ENCODE peak calls at places on chromosomes 12 and 14, in ten cellular contexts. W is adrenal gland; M is frontal cortex; X is central memory CD4-positive, alpha-beta T cell; U is K562; T is mucosa of gallbladder; D is GM13977; Y is T-helper 9 cell; O is GM03348; Z is anterior cingulate cortex. C is an unnamed sample.

GRCh38 chr12:109885616-109886015 is 5.3 kb upstream of the GLTP start:
- DNase-seq in O (no peak), T (no peak), M (no peak), D (no peak), X (no peak), U (no peak), W (no peak), Y (no peak), Z (no peak), C (no peak)

GRCh38 chr12:89663577-89664357 is 44.9 kb downstream of the ATP2B1 start:
- DNase-seq in M (no peak), X (no peak), W (no peak), T (no peak), Y (no peak), Z (no peak), D (peak; percentile 23), O (peak; percentile 36), U (peak; percentile 40), C (no peak)

GRCh38 chr14:26200675-26201074 is 397.2 kb downstream of the NOVA1 start:
- DNase-seq in U (no peak), M (no peak), D (no peak), T (no peak), Z (no peak), O (peak; percentile 8), W (no peak), X (no peak), Y (no peak), C (no peak)

GRCh38 chr14:82422186-82422585 is 888.5 kb upstream of the SEL1L start:
- DNase-seq in M (no peak), T (no peak), D (no peak), Y (no peak), Z (no peak), X (no peak), W (no peak), U (no peak), O (no peak), C (no peak)

GRCh38 chr12:97396989-97397388 is 65.6 kb upstream of the RMST start:
- DNase-seq in Z (no peak), M (no peak), D (no peak), X (no peak), U (no peak), W (no peak), O (no peak), T (no peak), Y (no peak), C (no peak)

GRCh38 chr14:21024668-21025373 is at the start of gene NDRG2:
- DNase-seq in Z (peak; percentile 76), U (peak; percentile 92), O (peak; percentile 62), X (peak; percentile 68), T (peak; percentile 79), D (peak; percentile 83), M (peak; percentile 79), W (peak; percentile 88), Y (peak; percentile 80), C (peak; percentile 81)

GRCh38 chr12:105403095-105403494 is 72.6 kb downstream of the C12orf75 start:
- DNase-seq in M (no peak), T (no peak), W (no peak), O (no peak), D (no peak), Y (no peak), Z (no peak), U (no peak), X (no peak), C (no peak)

GRCh38 chr14:95024380-95024779 is 132.9 kb downstream of the DICER1 start:
- DNase-seq in O (no peak), T (no peak), Z (no peak), U (no peak), Y (no peak), M (no peak), X (no peak), W (no peak), D (no peak), C (no peak)

GRCh38 chr12:111367661-111368221 is 1.2 kb downstream of the PHETA1 start:
- DNase-seq in T (peak; percentile 77), U (no peak), Y (no peak), X (no peak), M (no peak), O (no peak), W (no peak), Z (no peak), D (no peak), C (peak; percentile 85)

GRCh38 chr14:104135121-104135903 is 3.1 kb upstream of the KIF26A start:
- DNase-seq in W (peak; percentile 23), O (no peak), Y (no peak), T (no peak), Z (no peak), U (no peak), X (no peak), D (no peak), M (no peak), C (peak; percentile 93)

GRCh38 chr12:50283924-50284236 is 560 bp upstream of the LIMA1 start:
- DNase-seq in O (peak; percentile 43), D (no peak), T (no peak), M (no peak), Z (no peak), X (no peak), U (no peak), Y (no peak), W (peak; percentile 34), C (peak; percentile 29)

GRCh38 chr12:63150255-63151060 is 543 bp downstream of the AVPR1A start:
- DNase-seq in D (no peak), U (no peak), T (no peak), X (no peak), O (peak; percentile 9), W (peak; percentile 47), Z (no peak), Y (no peak), M (peak; percentile 6), C (peak; percentile 59)

GRCh38 chr12:52514471-52515318 is 5.5 kb downstream of the KRT5 start:
- DNase-seq in Y (no peak), O (no peak), W (no peak), U (no peak), X (no peak), M (no peak), Z (no peak), T (peak; percentile 4), D (no peak), C (no peak)

GRCh38 chr14:64880382-64881121 is 845 bp upstream of the SPTB start:
- DNase-seq in Z (peak; percentile 48), W (peak; percentile 40), M (peak; percentile 62), U (peak; percentile 71), O (peak; percentile 42), Y (peak; percentile 46), D (peak; percentile 81), X (peak; percentile 39), T (peak; percentile 26), C (peak; percentile 82)

GRCh38 chr12:124481257-124481750 is 86.1 kb downstream of the NCOR2 start:
- DNase-seq in T (no peak), W (no peak), M (no peak), D (no peak), Z (no peak), X (no peak), O (no peak), U (no peak), Y (no peak), C (no peak)

GRCh38 chr12:109804820-109805761 is 28.1 kb downstream of the TRPV4 start:
- DNase-seq in M (peak; percentile 82), Z (peak; percentile 20), D (peak; percentile 85), W (peak; percentile 65), U (peak; percentile 90), X (peak; percentile 56), O (peak; percentile 92), T (peak; percentile 58), Y (peak; percentile 64), C (peak; percentile 91)

GRCh38 chr14:50335989-50336391 is 23.9 kb downstream of the DMAC2L start:
- DNase-seq in Y (no peak), O (peak; percentile 32), W (no peak), Z (peak; percentile 51), X (no peak), D (peak; percentile 28), U (no peak), M (peak; percentile 42), T (no peak), C (no peak)

GRCh38 chr12:388547-389137 is 478 bp downstream of the KDM5A start:
- DNase-seq in D (peak; percentile 58), Z (no peak), O (peak; percentile 8), U (peak; percentile 45), X (peak; percentile 59), T (peak; percentile 18), W (peak; percentile 41), M (peak; percentile 16), Y (peak; percentile 40), C (peak; percentile 62)

GRCh38 chr14:31207746-31208545 is at the start of gene HECTD1:
- DNase-seq in D (peak; percentile 96), O (peak; percentile 97), T (peak; percentile 87), W (peak; percentile 94), Y (peak; percentile 78), M (peak; percentile 90), X (peak; percentile 95), U (peak; percentile 86), Z (peak; percentile 88), C (peak; percentile 99)

GRCh38 chr14:24040692-24041091 is 11.1 kb upstream of the CARMIL3 start:
- DNase-seq in Y (no peak), M (no peak), W (no peak), T (no peak), U (no peak), Z (no peak), O (no peak), D (no peak), X (no peak), C (peak; percentile 3)

GRCh38 chr14:66649515-66649914 is 141.6 kb downstream of the GPHN start:
- DNase-seq in T (no peak), W (no peak), U (no peak), M (no peak), Y (no peak), O (no peak), Z (no peak), D (peak; percentile 9), X (peak; percentile 0), C (no peak)

GRCh38 chr12:87363497-87364084 is 665.6 kb downstream of the C12orf50 start:
- DNase-seq in M (no peak), O (no peak), Z (no peak), U (no peak), T (no peak), W (no peak), Y (no peak), D (no peak), X (no peak), C (no peak)

GRCh38 chr12:104655059-104655609 is 198.4 kb downstream of the CHST11 start:
- DNase-seq in X (no peak), U (no peak), T (no peak), O (no peak), Z (no peak), W (no peak), Y (no peak), D (no peak), M (no peak), C (no peak)

GRCh38 chr14:93214598-93214997 is 7.5 kb downstream of the UBR7 start:
- DNase-seq in W (no peak), M (no peak), Z (no peak), U (no peak), O (no peak), X (no peak), T (no peak), D (no peak), Y (no peak), C (no peak)

GRCh38 chr12:8953773-8954402 is 4.4 kb upstream of the M6PR start:
- DNase-seq in Y (peak; percentile 54), M (no peak), O (no peak), X (peak; percentile 92), U (no peak), Z (no peak), W (no peak), T (no peak), D (no peak), C (no peak)

GRCh38 chr14:47439953-47440352 is 235.5 kb downstream of the MDGA2 start:
- DNase-seq in D (no peak), Y (no peak), X (no peak), O (no peak), W (no peak), Z (no peak), T (no peak), U (no peak), M (no peak), C (no peak)

GRCh38 chr12:79690156-79690605 is 583 bp downstream of the PAWR start:
- DNase-seq in X (no peak), Y (no peak), U (no peak), T (no peak), W (peak; percentile 43), M (peak; percentile 22), O (no peak), D (no peak), Z (no peak), C (no peak)

GRCh38 chr14:69485261-69485660 is 733 bp downstream of the PLEKHD1 start:
- DNase-seq in D (no peak), T (no peak), M (no peak), U (no peak), X (no peak), Z (no peak), O (no peak), W (no peak), Y (no peak), C (no peak)